ENCODE peak calls at places on chromosome 7, in nine cellular contexts. H is A549, L is GM23338, T is K562, M is HL-60, N is GM12878, Z is HCT116, J is SK-N-SH, W is HepG2. D is an unnamed sample.
A peak's percentile ranks its signal among the peaks of the same experiment; 100 is the strongest.

GRCh38 chr7:25288536-25289283 is 60.4 kb upstream of the NPVF start:
- DNase-seq in L (no peak), M (no peak), N (no peak), W (no peak), H (no peak), T (no peak), J (no peak), Z (no peak), D (no peak)

GRCh38 chr7:39617010-39617409 is 6.4 kb upstream of the RALA start:
- DNase-seq in H (no peak), M (no peak), N (no peak), Z (no peak), T (no peak), L (no peak), J (no peak), W (no peak), D (no peak)

GRCh38 chr7:17105701-17106100 is 192.8 kb upstream of the AHR start:
- DNase-seq in N (no peak), W (no peak), M (no peak), T (no peak), L (no peak), Z (no peak), J (no peak), H (no peak), D (no peak)

GRCh38 chr7:84647797-84648762 is 453.5 kb upstream of the SEMA3A start:
- DNase-seq in T (no peak), H (no peak), Z (no peak), W (no peak), N (no peak), M (no peak), L (no peak), J (no peak), D (no peak)

GRCh38 chr7:133854739-133855138 is 272.4 kb upstream of the LRGUK start:
- DNase-seq in T (peak; percentile 54), W (peak; percentile 37), N (no peak), H (peak; percentile 54), J (peak; percentile 68), Z (peak; percentile 8), M (peak; percentile 13), L (peak; percentile 53), D (no peak)

GRCh38 chr7:2675256-2675764 is 12.7 kb upstream of the AMZ1 start:
- DNase-seq in Z (no peak), N (no peak), J (no peak), M (no peak), L (no peak), W (no peak), T (no peak), H (no peak), D (no peak)

GRCh38 chr7:20279979-20280378 is 50.7 kb upstream of the ITGB8 start:
- DNase-seq in W (no peak), J (no peak), T (no peak), M (no peak), Z (no peak), H (no peak), N (no peak), L (no peak), D (no peak)

GRCh38 chr7:149310113-149310836 is 48.3 kb downstream of the ZNF783 start:
- DNase-seq in N (peak; percentile 36), W (peak; percentile 53), J (peak; percentile 69), L (peak; percentile 83), M (peak; percentile 22), Z (peak; percentile 91), T (peak; percentile 74), H (peak; percentile 88), D (peak; percentile 90)

GRCh38 chr7:124671976-124672375 is 93.6 kb downstream of the GPR37 start:
- DNase-seq in J (no peak), L (no peak), T (no peak), H (no peak), N (no peak), W (no peak), Z (no peak), M (no peak), D (no peak)

GRCh38 chr7:70384891-70385290 is 747.1 kb upstream of the GALNT17 start:
- DNase-seq in N (no peak), W (no peak), L (no peak), H (no peak), J (no peak), M (no peak), T (no peak), Z (no peak), D (no peak)

GRCh38 chr7:29516491-29516890 is 47.1 kb upstream of the PRR15 start:
- DNase-seq in Z (no peak), J (no peak), L (no peak), N (no peak), T (no peak), M (no peak), W (no peak), H (no peak), D (no peak)

GRCh38 chr7:151520419-151521229 is 929 bp upstream of the RHEB start:
- DNase-seq in L (peak; percentile 70), J (peak; percentile 76), M (no peak), N (no peak), T (no peak), W (no peak), Z (no peak), H (no peak), D (no peak)

GRCh38 chr7:45890902-45891461 is 2.7 kb downstream of the IGFBP1 start:
- DNase-seq in J (peak; percentile 58), T (peak; percentile 37), M (peak; percentile 9), Z (peak; percentile 22), L (peak; percentile 70), W (peak; percentile 36), H (peak; percentile 38), N (no peak), D (no peak)

GRCh38 chr7:30976381-30976780 is 12.6 kb downstream of the GHRHR start:
- DNase-seq in Z (no peak), J (peak; percentile 15), M (no peak), H (no peak), N (no peak), W (no peak), T (no peak), L (no peak), D (no peak)

GRCh38 chr7:158595068-158595467 is 7.4 kb upstream of the PTPRN2 start:
- DNase-seq in N (peak; percentile 8), L (no peak), H (peak; percentile 26), T (no peak), J (no peak), Z (peak; percentile 23), M (no peak), W (no peak), D (no peak)

DNA sequence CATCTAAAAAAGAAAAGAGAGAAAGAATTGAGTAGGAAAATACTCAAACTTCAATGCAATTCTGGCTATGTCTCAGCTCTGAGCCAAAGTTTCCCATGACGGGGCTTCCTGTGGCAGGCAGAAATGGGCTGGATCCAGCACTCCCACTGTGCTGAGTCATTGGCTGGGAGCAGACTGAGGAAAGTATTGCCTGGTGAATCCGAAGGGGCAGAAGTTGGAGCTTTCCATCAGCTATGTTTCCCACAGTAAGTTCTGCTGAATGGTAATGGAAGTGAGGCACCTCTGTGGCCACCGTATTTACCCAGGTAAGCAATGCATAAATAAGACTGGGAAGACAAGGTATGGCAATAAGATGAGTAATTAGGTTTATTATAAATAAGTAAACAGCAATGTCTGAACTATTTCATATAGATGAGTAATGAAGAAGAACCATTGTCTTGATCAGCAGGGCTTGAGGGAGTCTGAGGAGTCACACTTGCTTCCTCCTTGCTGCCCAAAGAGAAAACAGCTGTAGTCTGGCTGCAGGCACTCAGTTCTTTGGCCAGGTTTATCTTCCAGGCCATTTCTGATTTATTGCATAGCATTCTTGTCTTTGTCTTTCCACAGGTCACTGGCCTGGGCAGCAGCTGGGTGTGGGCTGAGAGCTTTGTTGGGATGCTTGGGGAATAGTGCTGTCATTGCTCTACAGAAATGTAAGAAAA is 255.3 kb downstream of the DNAJB9 start:
- DNase-seq in W (no peak), T (no peak), J (no peak), N (no peak), M (no peak), L (no peak), H (peak; percentile 16), Z (peak; percentile 26), D (no peak)
- TF ChIP-seq REST in W (no peak), T (no peak), J (no peak), N (no peak), M (no peak), L (no peak), H (no peak), Z (no peak), D (no peak)

DNA sequence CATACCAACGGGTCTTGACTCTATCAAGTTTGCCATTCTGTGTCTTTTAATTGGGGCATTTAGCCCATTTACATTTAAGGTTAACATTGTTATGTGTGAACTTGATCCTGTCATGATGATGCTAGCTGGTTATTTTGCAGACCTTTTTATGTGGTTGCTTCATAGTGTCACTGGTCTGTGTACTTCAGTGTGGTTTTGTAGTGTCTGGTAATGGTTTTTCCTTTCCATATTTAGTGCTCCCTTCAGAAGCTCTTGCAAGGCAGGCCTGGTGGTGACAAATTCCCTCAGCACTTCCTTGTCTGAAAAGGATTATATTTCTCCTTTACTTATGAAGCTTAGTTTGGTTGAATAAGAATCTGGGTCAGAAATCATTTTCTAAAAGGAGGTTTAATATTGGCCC is 135.1 kb upstream of the LANCL2 start:
- DNase-seq in T (no peak), N (no peak), W (no peak), H (no peak), M (no peak), J (no peak), Z (no peak), L (no peak), D (no peak)
- TF ChIP-seq REST in T (no peak), N (no peak), W (no peak), H (no peak), M (no peak), J (no peak), Z (no peak), L (no peak), D (no peak)

DNA sequence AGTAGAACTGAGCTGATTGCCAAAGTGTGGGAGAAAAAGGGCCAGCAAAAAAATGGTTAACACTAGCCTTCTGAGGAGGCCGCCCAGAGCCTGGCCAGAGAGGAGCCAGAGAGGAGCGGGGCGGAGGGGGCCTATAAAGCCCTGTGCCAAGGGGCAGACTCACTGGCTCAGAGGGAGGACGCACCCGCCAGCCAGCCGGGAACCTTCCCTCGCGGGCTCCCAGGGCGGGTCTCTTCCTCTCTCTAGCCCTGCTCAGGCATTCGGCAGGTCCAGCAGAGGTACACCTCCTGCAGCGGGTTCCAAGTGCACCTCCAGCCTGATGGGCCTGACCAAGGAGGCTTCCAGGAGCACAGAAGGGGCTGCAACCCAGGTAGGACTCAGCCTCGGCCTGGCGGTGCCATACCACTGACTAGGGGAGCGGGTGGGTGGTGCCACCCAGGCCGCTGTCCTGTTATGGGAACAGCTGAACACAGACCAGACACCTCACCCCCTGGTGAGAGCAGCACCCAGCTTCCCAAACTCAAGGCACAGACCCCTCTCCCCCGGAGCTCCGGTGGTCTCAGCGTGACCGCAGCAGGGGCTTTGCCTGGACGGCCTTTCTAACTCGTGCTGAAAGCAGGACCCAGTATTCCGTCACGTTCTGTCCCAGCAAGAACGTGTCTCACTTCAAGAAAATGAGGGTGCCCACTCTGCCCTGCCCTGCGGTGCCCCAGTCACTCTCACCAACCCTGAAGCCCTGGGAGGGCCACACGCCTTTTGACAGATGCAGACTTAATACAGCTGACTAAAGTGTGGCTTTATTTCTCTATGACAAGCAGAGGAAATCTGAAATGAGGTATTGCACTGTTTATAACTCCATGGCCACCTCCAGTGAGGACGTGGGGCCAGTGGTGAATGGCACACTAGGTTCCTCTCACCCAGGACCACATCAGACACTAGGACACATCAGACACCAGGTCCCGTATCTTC is at the start of gene GPER1:
- DNase-seq in H (no peak), W (peak; percentile 74), T (no peak), N (no peak), M (no peak), L (peak; percentile 37), Z (peak; percentile 12), J (peak; percentile 97), D (no peak)
- TF ChIP-seq REST in H (no peak), W (no peak), T (no peak), N (no peak), M (no peak), L (no peak), Z (no peak), J (no peak), D (no peak)

GRCh38 chr7:142094861-142095260 is 16.7 kb upstream of the MGAM2 start:
- DNase-seq in H (no peak), M (no peak), N (no peak), Z (no peak), J (no peak), L (no peak), T (no peak), W (no peak), D (no peak)
- TF ChIP-seq REST in H (no peak), M (no peak), N (no peak), Z (no peak), J (no peak), L (no peak), T (no peak), W (no peak), D (no peak)